ENCODE peak calls at places on chromosomes 12 and 14, in seven cellular contexts. One of them, this sample, is unnamed.

GRCh38 chr14:64092940-64093339 is 201.2 kb downstream of the ESR2 start:
- DNase-seq in fibroblast of villous mesenchyme: no peak
- DNase-seq in lower leg skin: no peak
- DNase-seq in HL-60: no peak
- DNase-seq in tibial artery: no peak
- DNase-seq in GM12864: no peak
- DNase-seq in CD4-positive, alpha-beta T cell: no peak
- DNase-seq in this sample: no peak

GRCh38 chr12:126353604-126354003 is 1288.4 kb downstream of the AACS start:
- DNase-seq in CD4-positive, alpha-beta T cell: no peak
- DNase-seq in HL-60: no peak
- DNase-seq in lower leg skin: no peak
- DNase-seq in GM12864: no peak
- DNase-seq in fibroblast of villous mesenchyme: no peak
- DNase-seq in tibial artery: no peak
- DNase-seq in this sample: no peak

GRCh38 chr14:103946975-103947374 is 4.6 kb upstream of the RD3L start:
- DNase-seq in HL-60: no peak
- DNase-seq in lower leg skin: no peak
- DNase-seq in tibial artery: no peak
- DNase-seq in fibroblast of villous mesenchyme: no peak
- DNase-seq in GM12864: no peak
- DNase-seq in CD4-positive, alpha-beta T cell: no peak
- DNase-seq in this sample: no peak

GRCh38 chr12:26728205-26729050 is 104.6 kb downstream of the ITPR2 start:
- DNase-seq in CD4-positive, alpha-beta T cell: no peak
- DNase-seq in lower leg skin: no peak
- DNase-seq in HL-60: no peak
- DNase-seq in tibial artery: no peak
- DNase-seq in GM12864: no peak
- DNase-seq in fibroblast of villous mesenchyme: no peak
- DNase-seq in this sample: no peak

GRCh38 chr12:24600559-24600958 is 348.3 kb downstream of the BCAT1 start:
- DNase-seq in CD4-positive, alpha-beta T cell: no peak
- DNase-seq in lower leg skin: no peak
- DNase-seq in HL-60: no peak
- DNase-seq in fibroblast of villous mesenchyme: peak
- DNase-seq in GM12864: no peak
- DNase-seq in tibial artery: no peak
- DNase-seq in this sample: no peak

GRCh38 chr12:53100466-53101151 is 2.7 kb upstream of the SOAT2 start:
- DNase-seq in CD4-positive, alpha-beta T cell: no peak
- DNase-seq in fibroblast of villous mesenchyme: no peak
- DNase-seq in HL-60: no peak
- DNase-seq in lower leg skin: peak
- DNase-seq in tibial artery: peak
- DNase-seq in GM12864: no peak
- DNase-seq in this sample: no peak

GRCh38 chr12:62370189-62370588 is 96.4 kb upstream of the MON2 start:
- DNase-seq in lower leg skin: no peak
- DNase-seq in GM12864: no peak
- DNase-seq in tibial artery: no peak
- DNase-seq in CD4-positive, alpha-beta T cell: no peak
- DNase-seq in fibroblast of villous mesenchyme: no peak
- DNase-seq in HL-60: no peak
- DNase-seq in this sample: no peak

GRCh38 chr12:7144414-7145120 is 14.4 kb downstream of the CLSTN3 start:
- DNase-seq in CD4-positive, alpha-beta T cell: no peak
- DNase-seq in GM12864: no peak
- DNase-seq in HL-60: no peak
- DNase-seq in lower leg skin: no peak
- DNase-seq in tibial artery: peak
- DNase-seq in fibroblast of villous mesenchyme: peak
- DNase-seq in this sample: no peak

GRCh38 chr14:21846227-21846885 is 172.7 kb upstream of the OR4E1 start:
- DNase-seq in HL-60: no peak
- DNase-seq in GM12864: no peak
- DNase-seq in lower leg skin: no peak
- DNase-seq in CD4-positive, alpha-beta T cell: peak
- DNase-seq in tibial artery: no peak
- DNase-seq in fibroblast of villous mesenchyme: no peak
- DNase-seq in this sample: no peak

GRCh38 chr14:98198385-98198784 is 1073.6 kb downstream of the BCL11B start:
- DNase-seq in tibial artery: no peak
- DNase-seq in HL-60: no peak
- DNase-seq in lower leg skin: no peak
- DNase-seq in CD4-positive, alpha-beta T cell: peak
- DNase-seq in GM12864: no peak
- DNase-seq in fibroblast of villous mesenchyme: no peak
- DNase-seq in this sample: no peak

GRCh38 chr14:53441789-53442188 is 288.7 kb upstream of the DDHD1 start:
- DNase-seq in GM12864: no peak
- DNase-seq in fibroblast of villous mesenchyme: no peak
- DNase-seq in lower leg skin: no peak
- DNase-seq in tibial artery: no peak
- DNase-seq in CD4-positive, alpha-beta T cell: no peak
- DNase-seq in HL-60: no peak
- DNase-seq in this sample: no peak

GRCh38 chr12:45655186-45655585 is 74.3 kb upstream of the ARID2 start:
- DNase-seq in lower leg skin: no peak
- DNase-seq in GM12864: no peak
- DNase-seq in fibroblast of villous mesenchyme: peak
- DNase-seq in CD4-positive, alpha-beta T cell: peak
- DNase-seq in HL-60: no peak
- DNase-seq in tibial artery: no peak
- DNase-seq in this sample: no peak

GRCh38 chr14:103316723-103317122 is 17.3 kb upstream of the EIF5 start:
- DNase-seq in HL-60: no peak
- DNase-seq in CD4-positive, alpha-beta T cell: no peak
- DNase-seq in lower leg skin: no peak
- DNase-seq in GM12864: no peak
- DNase-seq in fibroblast of villous mesenchyme: no peak
- DNase-seq in tibial artery: no peak
- DNase-seq in this sample: no peak

GRCh38 chr12:13941258-13942249 is 39.8 kb downstream of the GRIN2B start:
- DNase-seq in HL-60: peak
- DNase-seq in tibial artery: no peak
- DNase-seq in lower leg skin: no peak
- DNase-seq in fibroblast of villous mesenchyme: peak
- DNase-seq in GM12864: peak
- DNase-seq in CD4-positive, alpha-beta T cell: no peak
- DNase-seq in this sample: no peak

GRCh38 chr12:123937707-123938600 is 34.7 kb downstream of the CCDC92 start:
- DNase-seq in tibial artery: no peak
- DNase-seq in CD4-positive, alpha-beta T cell: peak
- DNase-seq in GM12864: no peak
- DNase-seq in HL-60: no peak
- DNase-seq in fibroblast of villous mesenchyme: peak
- DNase-seq in lower leg skin: no peak
- DNase-seq in this sample: no peak

GRCh38 chr12:122089080-122089479 is 10.5 kb downstream of the MLXIP start:
- DNase-seq in CD4-positive, alpha-beta T cell: no peak
- DNase-seq in fibroblast of villous mesenchyme: no peak
- DNase-seq in HL-60: no peak
- DNase-seq in GM12864: no peak
- DNase-seq in lower leg skin: no peak
- DNase-seq in tibial artery: no peak
- DNase-seq in this sample: no peak

GRCh38 chr12:112207397-112207924 is 82.1 kb downstream of the TRAFD1 start:
- DNase-seq in CD4-positive, alpha-beta T cell: no peak
- DNase-seq in GM12864: no peak
- DNase-seq in tibial artery: no peak
- DNase-seq in HL-60: no peak
- DNase-seq in fibroblast of villous mesenchyme: no peak
- DNase-seq in lower leg skin: no peak
- DNase-seq in this sample: no peak

GRCh38 chr14:89185919-89186849 is 230.8 kb downstream of the FOXN3 start:
- DNase-seq in HL-60: no peak
- DNase-seq in lower leg skin: no peak
- DNase-seq in CD4-positive, alpha-beta T cell: no peak
- DNase-seq in tibial artery: no peak
- DNase-seq in GM12864: no peak
- DNase-seq in fibroblast of villous mesenchyme: peak
- DNase-seq in this sample: no peak
- TF ChIP-seq CTCF in HL-60: no peak
- TF ChIP-seq CTCF in lower leg skin: no peak
- TF ChIP-seq CTCF in CD4-positive, alpha-beta T cell: no peak
- TF ChIP-seq CTCF in tibial artery: no peak
- TF ChIP-seq CTCF in GM12864: no peak
- TF ChIP-seq CTCF in fibroblast of villous mesenchyme: no peak
- TF ChIP-seq CTCF in this sample: no peak

GRCh38 chr14:105280525-105280924 is 20.3 kb downstream of the BRF1 start:
- DNase-seq in HL-60: no peak
- DNase-seq in tibial artery: no peak
- DNase-seq in GM12864: no peak
- DNase-seq in lower leg skin: no peak
- DNase-seq in fibroblast of villous mesenchyme: no peak
- DNase-seq in CD4-positive, alpha-beta T cell: no peak
- DNase-seq in this sample: no peak

GRCh38 chr14:105283028-105283427 is 17.8 kb downstream of the BRF1 start:
- DNase-seq in tibial artery: no peak
- DNase-seq in HL-60: no peak
- DNase-seq in lower leg skin: no peak
- DNase-seq in GM12864: no peak
- DNase-seq in CD4-positive, alpha-beta T cell: no peak
- DNase-seq in fibroblast of villous mesenchyme: no peak
- DNase-seq in this sample: no peak

GRCh38 chr14:105282098-105282725 is 18.6 kb downstream of the BRF1 start:
- DNase-seq in HL-60: no peak
- DNase-seq in tibial artery: no peak
- DNase-seq in GM12864: no peak
- DNase-seq in CD4-positive, alpha-beta T cell: no peak
- DNase-seq in lower leg skin: no peak
- DNase-seq in fibroblast of villous mesenchyme: no peak
- DNase-seq in this sample: no peak

GRCh38 chr14:105279642-105280361 is 21.0 kb downstream of the BRF1 start:
- DNase-seq in tibial artery: no peak
- DNase-seq in lower leg skin: no peak
- DNase-seq in fibroblast of villous mesenchyme: no peak
- DNase-seq in GM12864: no peak
- DNase-seq in CD4-positive, alpha-beta T cell: no peak
- DNase-seq in HL-60: no peak
- DNase-seq in this sample: no peak

DNA sequence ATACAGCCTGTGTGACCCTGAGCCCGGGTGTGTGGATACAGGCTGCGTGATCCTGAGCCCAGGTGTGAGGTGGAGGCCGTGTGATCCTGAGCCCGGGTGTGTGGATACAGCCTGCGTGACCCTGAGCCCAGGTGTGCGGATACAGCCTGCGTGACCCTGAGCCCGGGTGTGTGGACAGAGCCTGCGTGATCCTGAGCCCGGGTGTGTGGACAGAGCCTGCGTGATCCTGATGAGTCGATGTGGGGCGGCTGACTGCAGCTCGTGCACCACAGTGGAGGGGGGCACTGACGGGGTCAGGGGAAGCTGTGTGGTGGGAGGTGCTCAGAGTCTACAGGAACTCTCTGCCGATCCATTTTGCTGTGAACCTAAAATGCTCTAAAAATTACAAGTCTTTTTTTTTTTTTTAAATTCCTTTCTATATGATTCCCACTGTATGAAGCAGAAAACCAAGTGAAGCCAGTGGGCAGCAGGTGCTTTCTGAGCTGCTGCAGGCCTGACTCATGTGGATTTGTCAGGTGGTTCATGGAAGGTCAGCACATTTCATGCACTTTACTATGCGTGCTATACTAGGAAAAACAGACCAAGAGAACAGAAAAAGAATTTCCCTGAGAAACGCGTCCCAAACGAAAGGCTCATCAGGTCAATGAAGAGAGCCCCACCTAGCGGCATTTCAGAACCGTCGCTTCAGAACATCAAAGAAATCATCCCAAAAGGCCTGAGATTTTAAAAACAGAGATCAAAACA is 19.3 kb downstream of the BRF1 start:
- DNase-seq in HL-60: no peak
- DNase-seq in lower leg skin: no peak
- DNase-seq in fibroblast of villous mesenchyme: peak
- DNase-seq in CD4-positive, alpha-beta T cell: no peak
- DNase-seq in tibial artery: no peak
- DNase-seq in GM12864: no peak
- DNase-seq in this sample: no peak
- TF ChIP-seq CTCF in HL-60: peak
- TF ChIP-seq CTCF in lower leg skin: no peak
- TF ChIP-seq CTCF in fibroblast of villous mesenchyme: peak
- TF ChIP-seq CTCF in CD4-positive, alpha-beta T cell: peak
- TF ChIP-seq CTCF in tibial artery: peak
- TF ChIP-seq CTCF in GM12864: peak
- TF ChIP-seq CTCF in this sample: peak

DNA sequence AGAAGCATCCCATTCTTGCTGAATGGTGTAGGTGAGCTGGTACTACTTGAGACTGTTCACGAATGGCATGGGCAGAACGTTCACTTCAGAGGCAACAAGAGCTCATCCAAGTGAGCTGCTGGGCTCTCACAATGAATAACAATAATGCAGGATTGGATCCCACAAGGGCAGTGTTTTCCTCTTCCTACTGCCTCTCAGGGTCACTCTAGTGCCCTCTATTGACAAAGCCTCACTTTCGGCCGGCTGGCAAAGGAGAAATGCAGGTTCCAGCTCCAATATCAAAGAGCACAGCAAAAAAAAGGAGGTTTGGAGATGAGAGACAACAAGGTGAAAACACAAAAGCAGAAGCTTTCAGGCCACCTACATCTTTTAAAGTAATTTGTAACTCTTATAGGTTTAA is 74.6 kb upstream of the MYF6 start:
- DNase-seq in lower leg skin: no peak
- DNase-seq in fibroblast of villous mesenchyme: no peak
- DNase-seq in tibial artery: no peak
- DNase-seq in GM12864: no peak
- DNase-seq in CD4-positive, alpha-beta T cell: no peak
- DNase-seq in HL-60: no peak
- DNase-seq in this sample: no peak
- TF ChIP-seq CTCF in lower leg skin: no peak
- TF ChIP-seq CTCF in fibroblast of villous mesenchyme: peak
- TF ChIP-seq CTCF in tibial artery: no peak
- TF ChIP-seq CTCF in GM12864: peak
- TF ChIP-seq CTCF in CD4-positive, alpha-beta T cell: no peak
- TF ChIP-seq CTCF in HL-60: peak
- TF ChIP-seq CTCF in this sample: peak

DNA sequence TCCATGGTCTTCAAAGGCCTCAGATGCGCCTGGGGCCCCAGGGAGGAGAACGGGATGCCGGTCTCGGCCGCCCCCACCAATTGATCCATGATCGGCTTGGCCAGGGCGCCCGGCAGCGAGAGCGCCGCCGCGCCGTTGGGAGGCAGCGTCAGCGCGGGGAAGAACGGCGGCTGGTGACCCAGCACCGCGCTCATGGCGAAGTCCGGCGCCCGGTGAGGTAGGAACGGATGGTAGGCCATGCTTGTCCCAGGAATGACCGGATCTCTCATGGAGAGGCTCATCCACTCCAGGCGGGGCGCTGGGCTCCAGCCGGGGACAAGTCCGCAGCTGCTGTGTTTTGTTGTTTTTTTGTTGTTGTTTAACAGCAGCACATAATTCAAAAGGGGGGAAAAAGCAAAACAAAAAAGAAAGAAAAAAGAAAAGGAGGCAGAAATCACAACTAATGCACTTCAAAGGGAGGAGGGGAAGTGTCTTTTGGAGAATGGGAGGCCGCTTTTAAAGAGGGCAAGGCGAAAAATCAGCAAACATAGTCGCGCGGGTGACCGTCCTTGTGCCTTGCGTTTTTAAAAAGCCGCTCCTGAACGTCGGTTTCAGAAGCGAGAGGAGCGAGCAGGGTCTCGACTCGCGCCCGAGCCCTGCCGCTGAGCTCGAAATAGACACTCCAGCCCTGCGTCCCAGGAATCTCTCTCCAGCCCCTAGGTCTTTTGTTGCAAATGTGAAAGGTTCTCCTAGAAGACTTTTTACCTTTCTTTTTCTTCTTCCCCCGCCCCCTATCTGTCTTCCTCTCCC is 861 bp downstream of the TBX3 start:
- DNase-seq in GM12864: no peak
- DNase-seq in HL-60: no peak
- DNase-seq in tibial artery: no peak
- DNase-seq in lower leg skin: no peak
- DNase-seq in CD4-positive, alpha-beta T cell: no peak
- DNase-seq in fibroblast of villous mesenchyme: peak
- DNase-seq in this sample: no peak
- TF ChIP-seq CTCF in GM12864: no peak
- TF ChIP-seq CTCF in HL-60: no peak
- TF ChIP-seq CTCF in tibial artery: no peak
- TF ChIP-seq CTCF in lower leg skin: no peak
- TF ChIP-seq CTCF in CD4-positive, alpha-beta T cell: no peak
- TF ChIP-seq CTCF in fibroblast of villous mesenchyme: no peak
- TF ChIP-seq CTCF in this sample: no peak